ENCODE peak calls at places on chromosomes 11 and 22, in four cellular contexts. One of them, this sample, is unnamed.

GRCh38 chr22:45671783-45672563 is at the start of gene ATXN10:
- DNase-seq in neural progenitor cell: peak
- DNase-seq in brain microvascular endothelial cell: peak
- DNase-seq in A549: peak
- DNase-seq in this sample: peak

GRCh38 chr11:2468363-2469240 is 23.8 kb downstream of the KCNQ1 start:
- DNase-seq in neural progenitor cell: no peak
- DNase-seq in brain microvascular endothelial cell: no peak
- DNase-seq in A549: no peak
- DNase-seq in this sample: peak

GRCh38 chr11:34653851-34654490 is 33.1 kb downstream of the EHF start:
- DNase-seq in neural progenitor cell: peak
- DNase-seq in brain microvascular endothelial cell: peak
- DNase-seq in A549: peak
- DNase-seq in this sample: peak

GRCh38 chr11:1750481-1750839 is at the start of gene IFITM10:
- DNase-seq in neural progenitor cell: peak
- DNase-seq in brain microvascular endothelial cell: no peak
- DNase-seq in A549: no peak
- DNase-seq in this sample: no peak

GRCh38 chr22:29912605-29913398 is 29.8 kb downstream of the MTMR3 start:
- DNase-seq in neural progenitor cell: no peak
- DNase-seq in brain microvascular endothelial cell: peak
- DNase-seq in A549: no peak
- DNase-seq in this sample: no peak

GRCh38 chr22:29753808-29754657 is 12.8 kb downstream of the ZMAT5 start:
- DNase-seq in neural progenitor cell: no peak
- DNase-seq in brain microvascular endothelial cell: no peak
- DNase-seq in A549: no peak
- DNase-seq in this sample: no peak

GRCh38 chr11:67594480-67594879 is 10.9 kb downstream of the GSTP1 start:
- DNase-seq in neural progenitor cell: no peak
- DNase-seq in brain microvascular endothelial cell: no peak
- DNase-seq in A549: no peak
- DNase-seq in this sample: no peak

GRCh38 chr22:46149493-46149997 is 781 bp upstream of the PPARA start:
- DNase-seq in neural progenitor cell: peak
- DNase-seq in brain microvascular endothelial cell: no peak
- DNase-seq in A549: no peak
- DNase-seq in this sample: peak

GRCh38 chr11:112972399-112973115 is 11.3 kb downstream of the NCAM1 start:
- DNase-seq in neural progenitor cell: no peak
- DNase-seq in brain microvascular endothelial cell: no peak
- DNase-seq in A549: no peak
- DNase-seq in this sample: no peak

GRCh38 chr11:8283510-8284272 is 20.0 kb upstream of the LMO1 start:
- DNase-seq in neural progenitor cell: peak
- DNase-seq in brain microvascular endothelial cell: no peak
- DNase-seq in A549: no peak
- DNase-seq in this sample: peak

GRCh38 chr11:117815262-117815803 is 9.2 kb downstream of the FXYD2 start:
- DNase-seq in neural progenitor cell: no peak
- DNase-seq in brain microvascular endothelial cell: no peak
- DNase-seq in A549: no peak
- DNase-seq in this sample: no peak

DNA sequence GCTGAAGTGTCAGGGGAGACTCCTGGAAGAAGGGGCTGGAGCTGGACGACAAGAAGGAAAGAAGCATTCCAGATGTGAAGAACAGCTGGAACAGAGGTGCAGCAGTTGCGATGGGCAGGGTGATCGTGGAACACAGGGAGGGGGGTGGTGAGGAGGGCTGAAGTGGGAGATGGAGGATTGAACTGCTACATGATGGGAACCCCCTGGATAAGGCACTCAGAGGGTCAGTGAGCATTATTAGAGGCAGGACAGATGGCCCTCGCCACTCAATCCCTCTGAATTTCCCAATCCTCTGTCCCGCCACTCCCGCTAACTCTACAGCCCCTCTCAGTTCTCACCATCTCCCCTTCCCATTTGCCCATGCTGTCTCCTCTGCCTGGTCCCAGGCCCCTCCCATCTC is 14.0 kb downstream of the SERPINH1 start:
- DNase-seq in neural progenitor cell: no peak
- DNase-seq in brain microvascular endothelial cell: no peak
- DNase-seq in A549: no peak
- DNase-seq in this sample: no peak
- H3K27ac ChIP-seq in neural progenitor cell: no peak
- H3K27ac ChIP-seq in brain microvascular endothelial cell: no peak
- H3K27ac ChIP-seq in A549: no peak
- H3K27ac ChIP-seq in this sample: no peak

DNA sequence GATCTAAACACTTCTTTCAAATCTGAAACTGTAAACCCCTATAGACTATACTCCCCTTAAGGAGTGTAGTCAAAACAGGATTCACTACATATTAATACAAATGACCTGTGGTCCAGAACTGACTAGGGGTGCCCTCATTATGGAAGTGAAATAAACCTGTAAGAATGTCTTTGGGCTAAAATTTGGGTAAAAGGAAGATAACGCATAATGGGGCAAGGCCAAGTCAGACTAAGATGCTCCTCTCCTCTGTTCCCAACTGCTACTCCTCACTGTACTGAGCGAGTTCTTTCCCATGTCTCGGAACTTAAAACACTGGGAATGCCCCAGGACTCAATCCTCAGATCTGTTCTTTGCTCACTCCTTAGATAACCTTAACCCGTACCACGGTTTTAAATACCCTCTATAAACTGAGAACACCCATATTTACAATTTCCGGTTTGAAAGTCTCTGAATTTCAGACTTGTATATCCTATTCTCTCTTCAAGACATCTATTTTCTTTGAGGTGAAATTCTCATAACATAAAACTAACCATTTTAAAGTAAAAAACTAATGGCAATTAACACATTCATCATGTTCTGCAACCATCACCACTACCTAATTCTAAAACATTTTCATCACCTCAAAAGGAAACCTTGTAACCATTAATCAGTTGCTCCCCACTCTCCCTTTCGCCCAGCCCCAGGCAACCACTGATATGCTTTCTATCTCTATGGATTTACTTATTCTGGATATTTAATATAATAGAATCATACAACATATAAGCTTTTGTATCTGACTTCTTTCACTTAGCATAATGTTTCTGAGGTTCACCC is 4.0 kb downstream of the THAP12 start:
- DNase-seq in neural progenitor cell: no peak
- DNase-seq in brain microvascular endothelial cell: no peak
- DNase-seq in A549: no peak
- DNase-seq in this sample: no peak
- H3K4me3 ChIP-seq in neural progenitor cell: no peak
- H3K4me3 ChIP-seq in brain microvascular endothelial cell: no peak
- H3K4me3 ChIP-seq in A549: no peak
- H3K4me3 ChIP-seq in this sample: no peak

GRCh38 chr22:27723150-27723549 is 78.4 kb downstream of the MN1 start:
- DNase-seq in neural progenitor cell: no peak
- DNase-seq in brain microvascular endothelial cell: no peak
- DNase-seq in A549: no peak
- DNase-seq in this sample: no peak
- TF ChIP-seq CTCF in neural progenitor cell: peak
- TF ChIP-seq CTCF in brain microvascular endothelial cell: no peak
- TF ChIP-seq CTCF in A549: peak
- TF ChIP-seq CTCF in this sample: no peak

GRCh38 chr22:23820748-23821211 is 18.0 kb downstream of the DERL3 start:
- DNase-seq in neural progenitor cell: no peak
- DNase-seq in brain microvascular endothelial cell: no peak
- DNase-seq in A549: no peak
- DNase-seq in this sample: no peak

GRCh38 chr22:23825246-23825905 is 13.4 kb downstream of the DERL3 start:
- DNase-seq in neural progenitor cell: no peak
- DNase-seq in brain microvascular endothelial cell: no peak
- DNase-seq in A549: no peak
- DNase-seq in this sample: no peak

GRCh38 chr22:23823331-23823791 is 15.4 kb downstream of the DERL3 start:
- DNase-seq in neural progenitor cell: no peak
- DNase-seq in brain microvascular endothelial cell: peak
- DNase-seq in A549: no peak
- DNase-seq in this sample: no peak

GRCh38 chr22:23824476-23825245 is 14.1 kb downstream of the DERL3 start:
- DNase-seq in neural progenitor cell: no peak
- DNase-seq in brain microvascular endothelial cell: no peak
- DNase-seq in A549: no peak
- DNase-seq in this sample: no peak

GRCh38 chr22:23822101-23822671 is 16.6 kb downstream of the DERL3 start:
- DNase-seq in neural progenitor cell: no peak
- DNase-seq in brain microvascular endothelial cell: no peak
- DNase-seq in A549: no peak
- DNase-seq in this sample: no peak
- H3K27ac ChIP-seq in neural progenitor cell: no peak
- H3K27ac ChIP-seq in brain microvascular endothelial cell: no peak
- H3K27ac ChIP-seq in A549: no peak
- H3K27ac ChIP-seq in this sample: no peak

DNA sequence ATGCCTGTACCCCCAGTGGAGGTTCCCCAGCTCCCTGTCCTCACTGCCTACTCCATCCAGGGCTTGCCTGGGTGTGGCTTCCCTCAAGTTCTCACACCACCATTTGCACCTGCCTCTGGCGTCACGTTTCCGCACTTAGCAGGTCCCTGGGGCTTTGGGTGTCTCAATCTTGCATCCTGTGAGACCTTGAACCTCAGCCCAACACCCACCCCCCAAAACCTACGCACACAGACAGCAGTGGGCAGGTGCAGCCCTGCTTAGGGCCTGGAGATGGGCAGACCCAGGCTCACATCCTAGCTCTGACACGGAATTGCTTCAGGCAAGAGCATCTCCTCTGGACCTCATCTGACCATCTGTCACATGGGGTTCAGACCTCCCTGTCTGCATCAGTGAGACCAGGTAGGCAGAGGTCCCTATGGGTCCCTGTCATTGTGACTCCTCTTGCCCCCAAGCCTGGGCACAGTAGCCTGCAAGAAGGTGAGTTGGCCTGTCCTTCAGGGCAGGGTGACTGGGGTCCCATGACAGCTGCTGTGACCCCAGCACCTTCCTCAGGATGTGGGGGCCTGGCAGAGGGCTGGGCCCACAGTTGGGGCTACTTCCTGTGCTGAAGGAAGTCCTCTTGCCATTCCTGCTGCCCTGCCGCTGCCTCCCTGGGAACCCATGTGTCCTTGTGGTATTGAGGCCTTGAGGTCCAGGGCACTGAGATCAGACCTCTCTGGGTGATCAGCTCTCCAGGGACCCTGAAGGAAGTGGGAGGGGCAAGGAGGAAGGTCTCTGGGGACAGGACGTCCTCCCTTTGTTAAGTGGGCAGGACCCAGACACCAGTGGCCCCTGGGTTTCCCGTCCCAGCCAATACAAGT is 2.0 kb downstream of the SIPA1 start:
- DNase-seq in neural progenitor cell: no peak
- DNase-seq in brain microvascular endothelial cell: no peak
- DNase-seq in A549: no peak
- DNase-seq in this sample: no peak
- H3K4me3 ChIP-seq in neural progenitor cell: no peak
- H3K4me3 ChIP-seq in brain microvascular endothelial cell: no peak
- H3K4me3 ChIP-seq in A549: no peak
- H3K4me3 ChIP-seq in this sample: peak

GRCh38 chr11:43567396-43567975 is 113.1 kb upstream of the HSD17B12 start:
- DNase-seq in neural progenitor cell: peak
- DNase-seq in brain microvascular endothelial cell: no peak
- DNase-seq in A549: peak
- DNase-seq in this sample: no peak
- TF ChIP-seq CTCF in neural progenitor cell: peak
- TF ChIP-seq CTCF in brain microvascular endothelial cell: peak
- TF ChIP-seq CTCF in A549: peak
- TF ChIP-seq CTCF in this sample: peak

This sample was measured in colonic mucosa.